ENCODE peak calls at places on chromosomes 11 and 22, in ten cellular contexts. W is LNCaP clone FGC; H is stimulated activated CD4-positive, alpha-beta T cell treated with anti-CD3 and anti-CD28 coated beads, Interleukin-4, amount 100 ng/mL, for 24 hours; I is iPS DF 19.7; Q is NCI-H1436; K is hippocampal formation; Z is ecto neural progenitor cell; O is NCI-H1105; U is fibroblast of pulmonary artery; Y is activated T-helper 9 cell treated with anti-CD3 and anti-CD28 coated beads, Interleukin-2, amount 50 U/mL, for 16 hours. N is an unnamed sample.

GRCh38 chr11:9263840-9264380 is 1.2 kb downstream of the DENND5A start:
- DNase-seq in W (no peak), H (peak), I (no peak), Q (no peak), K (no peak), Z (no peak), O (no peak), U (no peak), Y (peak), N (no peak)

GRCh38 chr11:33461319-33461718 is 204.1 kb downstream of the HIPK3 start:
- DNase-seq in W (no peak), H (no peak), I (no peak), Q (no peak), K (no peak), Z (no peak), O (no peak), U (no peak), Y (no peak), N (no peak)

GRCh38 chr11:10752486-10752885 is 1.4 kb downstream of the CTR9 start:
- DNase-seq in W (no peak), H (no peak), I (no peak), Q (no peak), K (no peak), Z (no peak), O (no peak), U (no peak), Y (no peak), N (no peak)

GRCh38 chr22:23497016-23497885 is 82.8 kb downstream of the IGLL1 start:
- DNase-seq in W (no peak), H (no peak), I (no peak), Q (no peak), K (no peak), Z (no peak), O (no peak), U (no peak), Y (no peak), N (no peak)

GRCh38 chr11:61800331-61801281 is 7.9 kb downstream of the FEN1 start:
- DNase-seq in W (no peak), H (no peak), I (no peak), Q (no peak), K (no peak), Z (no peak), O (no peak), U (no peak), Y (no peak), N (no peak)

GRCh38 chr22:30575011-30575671 is 676 bp upstream of the GAL3ST1 start:
- DNase-seq in W (no peak), H (no peak), I (no peak), Q (no peak), K (no peak), Z (no peak), O (no peak), U (peak), Y (no peak), N (peak)

GRCh38 chr22:37284807-37285355 is 2.6 kb downstream of the CYTH4 start:
- DNase-seq in W (no peak), H (peak), I (no peak), Q (no peak), K (peak), Z (no peak), O (no peak), U (no peak), Y (peak), N (no peak)

GRCh38 chr11:103367650-103368049 is 258.4 kb downstream of the DYNC2H1 start:
- DNase-seq in W (no peak), H (no peak), I (no peak), Q (no peak), K (no peak), Z (no peak), O (no peak), U (no peak), Y (no peak), N (no peak)

GRCh38 chr11:132874638-132875037 is 657.7 kb downstream of the OPCML start:
- DNase-seq in W (no peak), H (no peak), I (no peak), Q (no peak), K (no peak), Z (no peak), O (no peak), U (peak), Y (no peak), N (no peak)

GRCh38 chr22:19431641-19432091 is at the start of gene HIRA:
- DNase-seq in W (peak), H (peak), I (no peak), Q (peak), K (peak), Z (peak), O (peak), U (peak), Y (peak), N (peak)

GRCh38 chr22:22027955-22028354 is 45.4 kb upstream of the TOP3B start:
- DNase-seq in W (no peak), H (no peak), I (no peak), Q (no peak), K (no peak), Z (no peak), O (no peak), U (no peak), Y (no peak), N (no peak)

GRCh38 chr11:17528181-17528691 is 16.0 kb downstream of the USH1C start:
- DNase-seq in W (peak), H (peak), I (no peak), Q (peak), K (peak), Z (peak), O (no peak), U (peak), Y (no peak), N (peak)

GRCh38 chr22:29302681-29303465 is 3.6 kb upstream of the GAS2L1 start:
- DNase-seq in W (peak), H (no peak), I (no peak), Q (no peak), K (no peak), Z (peak), O (no peak), U (no peak), Y (no peak), N (no peak)

GRCh38 chr11:105582497-105582896 is 27.4 kb upstream of the GRIA4 start:
- DNase-seq in W (no peak), H (no peak), I (no peak), Q (no peak), K (no peak), Z (no peak), O (no peak), U (no peak), Y (no peak), N (no peak)

GRCh38 chr11:119121811-119122124 is 388 bp downstream of the HINFP start:
- DNase-seq in W (no peak), H (no peak), I (no peak), Q (no peak), K (no peak), Z (no peak), O (no peak), U (no peak), Y (no peak), N (no peak)

GRCh38 chr11:75802913-75803820 is 11.8 kb upstream of the UVRAG start:
- DNase-seq in W (peak), H (peak), I (no peak), Q (peak), K (peak), Z (peak), O (peak), U (peak), Y (peak), N (peak)

GRCh38 chr11:47960015-47960414 is 20.3 kb upstream of the PTPRJ start:
- DNase-seq in W (no peak), H (no peak), I (no peak), Q (no peak), K (no peak), Z (no peak), O (no peak), U (no peak), Y (no peak), N (no peak)

GRCh38 chr11:3214420-3214699 is 4.3 kb downstream of the MRGPRG start:
- DNase-seq in W (no peak), H (no peak), I (no peak), Q (no peak), K (no peak), Z (no peak), O (no peak), U (no peak), Y (no peak), N (no peak)

GRCh38 chr22:50603511-50604255 is 3.1 kb downstream of the MAPK8IP2 start:
- DNase-seq in W (no peak), H (no peak), I (no peak), Q (no peak), K (no peak), Z (no peak), O (no peak), U (no peak), Y (no peak), N (no peak)